ENCODE peak calls at places on chromosomes 13 and 19, in nine cellular contexts. A is Caco-2, U is PC-9, N is tibial artery, Y is fibroblast of lung, Q is upper lobe of right lung, O is astrocyte of the cerebellum, Z is bronchial epithelial cell, F is astrocyte. S is an unnamed sample.

GRCh38 chr13:89740994-89741678 is 1606.4 kb upstream of the MIR17HG start:
- DNase-seq in A (no peak), U (no peak), N (no peak), Y (peak; percentile 47), Q (peak; percentile 33), O (no peak), Z (no peak), F (no peak), S (no peak)

GRCh38 chr13:80145291-80145690 is 195.6 kb downstream of the SPRY2 start:
- DNase-seq in A (no peak), U (no peak), N (no peak), Y (no peak), Q (no peak), O (no peak), Z (no peak), F (no peak), S (no peak)

GRCh38 chr19:7386308-7386707 is 37.6 kb downstream of the ARHGEF18 start:
- DNase-seq in A (peak; percentile 65), U (peak; percentile 57), N (no peak), Y (no peak), Q (no peak), O (no peak), Z (peak; percentile 17), F (no peak), S (no peak)

GRCh38 chr19:1668339-1669123 is 16.1 kb upstream of the TCF3 start:
- DNase-seq in A (no peak), U (peak; percentile 21), N (no peak), Y (peak; percentile 9), Q (no peak), O (no peak), Z (no peak), F (no peak), S (no peak)

GRCh38 chr13:23450340-23451046 is 17.0 kb upstream of the SACS start:
- DNase-seq in A (no peak), U (no peak), N (no peak), Y (no peak), Q (no peak), O (no peak), Z (no peak), F (no peak), S (no peak)

GRCh38 chr19:5246554-5247155 is 94.0 kb downstream of the PTPRS start:
- DNase-seq in A (no peak), U (no peak), N (no peak), Y (no peak), Q (no peak), O (no peak), Z (no peak), F (no peak), S (no peak)

GRCh38 chr19:51375504-51376221 is 3.2 kb upstream of the NKG7 start:
- DNase-seq in A (no peak), U (no peak), N (no peak), Y (no peak), Q (no peak), O (no peak), Z (no peak), F (no peak), S (no peak)

GRCh38 chr13:99363391-99363790 is 56.2 kb upstream of the GPR183 start:
- DNase-seq in A (no peak), U (no peak), N (no peak), Y (no peak), Q (no peak), O (no peak), Z (no peak), F (no peak), S (no peak)

GRCh38 chr13:78689011-78689410 is 30.1 kb upstream of the OBI1 start:
- DNase-seq in A (peak; percentile 40), U (no peak), N (no peak), Y (peak; percentile 12), Q (no peak), O (no peak), Z (no peak), F (no peak), S (no peak)

GRCh38 chr13:112672651-112673284 is 17.1 kb upstream of the ATP11A start:
- DNase-seq in A (no peak), U (no peak), N (no peak), Y (no peak), Q (no peak), O (no peak), Z (no peak), F (no peak), S (no peak)

GRCh38 chr13:112670864-112671263 is 19.0 kb upstream of the ATP11A start:
- DNase-seq in A (no peak), U (no peak), N (peak; percentile 12), Y (no peak), Q (peak; percentile 39), O (no peak), Z (no peak), F (no peak), S (no peak)

GRCh38 chr13:112671359-112671758 is 18.5 kb upstream of the ATP11A start:
- DNase-seq in A (no peak), U (no peak), N (peak; percentile 4), Y (no peak), Q (peak; percentile 39), O (no peak), Z (no peak), F (no peak), S (no peak)

GRCh38 chr13:112668924-112669323 is 20.9 kb upstream of the ATP11A start:
- DNase-seq in A (no peak), U (no peak), N (peak; percentile 7), Y (no peak), Q (peak; percentile 33), O (no peak), Z (no peak), F (no peak), S (no peak)

DNA sequence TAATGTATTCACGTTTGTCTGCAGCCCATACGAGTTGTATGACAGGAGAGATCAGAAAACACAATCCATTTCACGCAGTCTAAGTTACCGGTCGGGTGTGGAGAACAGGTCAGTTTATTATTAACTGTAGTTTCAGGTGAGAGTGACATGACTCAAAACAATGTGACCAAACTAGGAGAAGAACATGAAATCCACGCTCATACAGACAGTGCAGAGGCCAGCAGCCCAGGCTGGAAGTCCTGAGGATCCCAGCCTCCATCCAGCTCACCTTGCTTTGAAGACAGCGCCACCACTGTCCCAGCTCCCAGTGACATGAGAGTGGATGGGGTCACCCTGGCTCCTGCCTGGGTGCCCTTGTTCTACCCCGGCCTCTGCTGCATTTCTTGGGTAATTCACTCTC is 19.7 kb upstream of the ATP11A start:
- DNase-seq in A (peak; percentile 39), U (no peak), N (peak; percentile 10), Y (no peak), Q (peak; percentile 43), O (no peak), Z (no peak), F (no peak), S (no peak)
- TF ChIP-seq CTCF in A (peak; percentile 22), U (no peak), N (no peak), Y (no peak), Q (no peak), O (no peak), Z (no peak), F (no peak), S (no peak)

DNA sequence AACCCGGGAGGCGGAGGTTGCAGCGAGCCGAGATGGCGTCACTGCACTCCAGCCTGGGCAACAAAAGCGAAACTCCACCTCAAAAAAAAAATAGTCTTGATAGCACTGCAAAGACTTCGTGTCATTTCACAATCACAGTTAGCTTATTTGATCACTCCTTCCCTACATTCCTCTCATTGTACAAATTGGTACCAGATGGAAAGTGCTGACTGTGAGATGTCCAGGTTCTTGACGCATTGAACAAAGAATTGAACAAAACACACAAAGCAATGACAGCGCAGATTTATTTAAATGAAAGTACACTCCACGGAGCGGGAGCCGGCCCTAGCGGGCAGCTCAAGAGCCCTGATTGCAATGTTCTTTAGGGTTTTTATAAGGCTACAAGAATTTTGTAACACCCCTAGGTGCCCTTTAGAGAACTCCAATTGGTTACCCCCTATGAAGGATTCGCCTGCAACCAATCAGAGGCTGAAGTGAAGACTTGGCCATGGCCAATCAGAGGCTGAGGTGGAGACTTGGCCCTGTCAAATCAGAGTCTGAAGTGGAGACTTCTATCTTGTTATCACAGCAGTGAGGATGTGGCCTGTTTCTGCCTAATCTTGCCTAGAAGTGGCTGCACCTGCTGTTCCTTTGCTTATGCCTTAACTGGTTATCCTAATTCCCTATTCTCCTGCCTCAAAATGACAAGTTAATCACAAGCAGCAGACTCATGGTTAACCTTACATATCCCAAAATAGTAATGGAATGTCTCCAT is 16.7 kb downstream of the ZNF556 start:
- DNase-seq in A (no peak), U (no peak), N (no peak), Y (no peak), Q (no peak), O (no peak), Z (no peak), F (no peak), S (peak; percentile 67)
- H3K4me3 ChIP-seq in A (no peak overlapping the region), U (no peak overlapping the region), N (no peak overlapping the region), Y (no peak overlapping the region), Q (no peak overlapping the region), O (no peak overlapping the region), Z (no peak overlapping the region), F (no peak overlapping the region), S (no peak overlapping the region)

GRCh38 chr13:72652681-72653080 is 74.7 kb downstream of the MZT1 start:
- DNase-seq in A (no peak), U (no peak), N (no peak), Y (no peak), Q (no peak), O (peak; percentile 42), Z (peak; percentile 63), F (peak; percentile 55), S (no peak)

GRCh38 chr13:72643339-72643989 is 84.0 kb downstream of the MZT1 start:
- DNase-seq in A (peak; percentile 86), U (peak; percentile 29), N (peak; percentile 28), Y (peak; percentile 64), Q (no peak), O (peak; percentile 13), Z (peak; percentile 61), F (peak; percentile 6), S (peak; percentile 25)

GRCh38 chr13:72651196-72651595 is 76.2 kb downstream of the MZT1 start:
- DNase-seq in A (peak; percentile 18), U (no peak), N (no peak), Y (peak; percentile 16), Q (no peak), O (no peak), Z (peak; percentile 33), F (no peak), S (no peak)

GRCh38 chr13:72645521-72645920 is 81.9 kb downstream of the MZT1 start:
- DNase-seq in A (no peak), U (no peak), N (no peak), Y (no peak), Q (no peak), O (no peak), Z (no peak), F (no peak), S (no peak)

GRCh38 chr13:72648513-72649065 is 78.8 kb downstream of the MZT1 start:
- DNase-seq in A (no peak), U (no peak), N (no peak), Y (peak; percentile 9), Q (no peak), O (no peak), Z (no peak), F (no peak), S (no peak)
- TF ChIP-seq CTCF in A (no peak), U (no peak), N (no peak), Y (no peak), Q (no peak), O (peak; percentile 47), Z (peak; percentile 26), F (no peak), S (peak; percentile 16)

DNA sequence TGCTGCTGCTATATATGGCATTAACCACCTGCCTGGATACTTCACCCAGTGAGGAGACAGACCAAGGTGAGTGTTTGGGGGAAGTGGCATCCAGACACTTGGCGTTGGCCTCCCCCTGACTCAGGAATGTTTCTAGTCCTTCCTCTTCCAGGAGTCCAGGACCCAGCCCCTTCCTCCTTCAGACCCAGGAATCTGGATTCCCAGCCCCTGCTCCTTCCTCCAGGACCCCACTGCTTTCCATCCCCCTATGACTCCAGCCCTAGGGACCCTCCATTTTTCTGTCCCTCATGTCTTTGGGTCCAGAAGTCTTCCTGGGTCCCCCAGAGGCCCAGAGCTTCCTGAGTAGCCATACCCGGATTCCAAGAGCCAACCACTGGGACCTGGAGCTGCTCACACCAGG is 2.1 kb downstream of the PRRG2 start:
- DNase-seq in A (no peak), U (no peak), N (no peak), Y (no peak), Q (no peak), O (no peak), Z (no peak), F (no peak), S (no peak)
- H3K4me3 ChIP-seq in A (no peak overlapping the region), U (no peak overlapping the region), N (no peak overlapping the region), Y (no peak overlapping the region), Q (no peak overlapping the region), O (no peak overlapping the region), Z (no peak overlapping the region), F (no peak overlapping the region), S (no peak overlapping the region)

S was measured in AG10803.